ENCODE peak calls at places on chromosomes 16 and 17, in seven cellular contexts. F is right atrium auricular region, G is mucosa of descending colon, P is epithelial cell of esophagus, Y is spleen, K is fibroblast of the aortic adventitia, U is uterus. W is an unnamed sample.

GRCh38 chr17:81404557-81405165 is 9.4 kb downstream of the BAHCC1 start:
- DNase-seq in F (no peak), G (no peak), P (no peak), Y (no peak), K (no peak), U (no peak), W (no peak)

GRCh38 chr17:31424944-31425582 is 33.6 kb downstream of the RAB11FIP4 start:
- DNase-seq in F (no peak), G (peak), P (no peak), Y (peak), K (peak), U (no peak), W (peak)

GRCh38 chr17:36851230-36851629 is 86.0 kb upstream of the LHX1 start:
- DNase-seq in F (no peak), G (no peak), P (peak), Y (no peak), K (no peak), U (no peak), W (no peak)

GRCh38 chr17:11768106-11768505 is 169.8 kb downstream of the DNAH9 start:
- DNase-seq in F (no peak), G (no peak), P (no peak), Y (peak), K (no peak), U (no peak), W (no peak)

GRCh38 chr16:73743665-73744496 is 552.7 kb upstream of the PSMD7 start:
- DNase-seq in F (no peak), G (no peak), P (no peak), Y (no peak), K (no peak), U (no peak), W (no peak)

GRCh38 chr17:49525831-49526741 is 31.0 kb downstream of the NGFR start:
- DNase-seq in F (no peak), G (no peak), P (no peak), Y (peak), K (no peak), U (peak), W (peak)

GRCh38 chr16:20339744-20340143 is 12.4 kb upstream of the GP2 start:
- DNase-seq in F (no peak), G (no peak), P (no peak), Y (no peak), K (no peak), U (no peak), W (no peak)

GRCh38 chr16:50747206-50747956 is 5.5 kb downstream of the CYLD start:
- DNase-seq in F (no peak), G (no peak), P (peak), Y (no peak), K (peak), U (no peak), W (no peak)

GRCh38 chr16:58022601-58023371 is 2.8 kb upstream of the MMP15 start:
- DNase-seq in F (no peak), G (peak), P (peak), Y (peak), K (peak), U (peak), W (peak)

GRCh38 chr17:72336026-72336803 is 215.4 kb downstream of the SOX9 start:
- DNase-seq in F (no peak), G (no peak), P (no peak), Y (no peak), K (no peak), U (no peak), W (no peak)

GRCh38 chr17:41532947-41533570 is 5.0 kb upstream of the KRT19 start:
- DNase-seq in F (no peak), G (no peak), P (no peak), Y (no peak), K (no peak), U (no peak), W (peak)

GRCh38 chr17:60401819-60402218 is 9.9 kb upstream of the USP32 start:
- DNase-seq in F (no peak), G (no peak), P (no peak), Y (no peak), K (no peak), U (no peak), W (no peak)

GRCh38 chr16:75916431-75916830 is 190.1 kb upstream of the CPHXL start:
- DNase-seq in F (no peak), G (no peak), P (no peak), Y (no peak), K (no peak), U (no peak), W (no peak)

GRCh38 chr17:81406117-81406953 is 11.1 kb downstream of the BAHCC1 start:
- DNase-seq in F (no peak), G (no peak), P (no peak), Y (no peak), K (no peak), U (peak), W (no peak)

GRCh38 chr17:16962804-16963203 is 9.1 kb downstream of the TNFRSF13B start:
- DNase-seq in F (no peak), G (no peak), P (no peak), Y (no peak), K (no peak), U (no peak), W (no peak)

GRCh38 chr16:54246454-54246821 is 40.1 kb downstream of the IRX3 start:
- DNase-seq in F (peak), G (no peak), P (no peak), Y (no peak), K (no peak), U (no peak), W (no peak)

GRCh38 chr17:50627386-50627781 is 7.3 kb upstream of the ABCC3 start:
- DNase-seq in F (no peak), G (no peak), P (no peak), Y (no peak), K (no peak), U (no peak), W (no peak)

GRCh38 chr17:31803494-31804213 is 55.4 kb downstream of the COPRS start:
- DNase-seq in F (no peak), G (no peak), P (peak), Y (no peak), K (no peak), U (no peak), W (no peak)

GRCh38 chr17:7862692-7863437 is 5.1 kb downstream of the CYB5D1 start:
- DNase-seq in F (no peak), G (no peak), P (peak), Y (no peak), K (peak), U (peak), W (no peak)

GRCh38 chr17:76543482-76544122 is 3.8 kb downstream of the PRCD start:
- DNase-seq in F (no peak), G (no peak), P (no peak), Y (peak), K (no peak), U (no peak), W (peak)

GRCh38 chr17:50556803-50557202 is 3.7 kb upstream of the CACNA1G start:
- DNase-seq in F (no peak), G (no peak), P (no peak), Y (no peak), K (no peak), U (no peak), W (no peak)

GRCh38 chr17:7667616-7668406 is 17.1 kb downstream of the ATP1B2 start:
- DNase-seq in F (no peak), G (no peak), P (no peak), Y (no peak), K (no peak), U (no peak), W (no peak)

GRCh38 chr16:24291932-24292331 is 35.8 kb downstream of the CACNG3 start:
- DNase-seq in F (no peak), G (no peak), P (no peak), Y (no peak), K (no peak), U (no peak), W (no peak)

GRCh38 chr17:4573682-4574081 is 10.6 kb upstream of the SMTNL2 start:
- DNase-seq in F (no peak), G (peak), P (peak), Y (peak), K (no peak), U (no peak), W (no peak)

GRCh38 chr17:19537116-19537515 is 3.5 kb downstream of the SLC47A1 start:
- DNase-seq in F (no peak), G (no peak), P (no peak), Y (no peak), K (no peak), U (no peak), W (peak)

GRCh38 chr16:83040174-83040573 is 413.4 kb downstream of the CDH13 start:
- DNase-seq in F (no peak), G (no peak), P (peak), Y (no peak), K (no peak), U (no peak), W (no peak)

GRCh38 chr17:12391468-12391867 is 274.2 kb upstream of the MYOCD start:
- DNase-seq in F (no peak), G (no peak), P (no peak), Y (no peak), K (no peak), U (no peak), W (no peak)

GRCh38 chr17:5236871-5237540 is 2.3 kb upstream of the SCIMP start:
- DNase-seq in F (no peak), G (no peak), P (no peak), Y (no peak), K (no peak), U (no peak), W (no peak)

GRCh38 chr17:58641937-58642336 is 49.9 kb downstream of the TEX14 start:
- DNase-seq in F (no peak), G (no peak), P (peak), Y (no peak), K (no peak), U (no peak), W (no peak)
- TF ChIP-seq CTCF in F (no peak), G (no peak), P (no peak), Y (no peak), K (no peak), U (no peak), W (no peak)

GRCh38 chr16:2465653-2466415 is 5.3 kb upstream of the NTN3 start:
- DNase-seq in F (no peak), G (no peak), P (no peak), Y (no peak), K (no peak), U (no peak), W (no peak)
- TF ChIP-seq CTCF in F (no peak), G (no peak), P (peak), Y (no peak), K (peak), U (no peak), W (peak)

GRCh38 chr17:2867441-2868424 is 71.5 kb downstream of the RAP1GAP2 start:
- DNase-seq in F (no peak), G (no peak), P (peak), Y (no peak), K (peak), U (no peak), W (no peak)
- TF ChIP-seq CTCF in F (no peak), G (no peak), P (no peak), Y (no peak), K (peak), U (no peak), W (no peak)

GRCh38 chr16:84502075-84502474 is 2.4 kb downstream of the MEAK7 start:
- DNase-seq in F (no peak), G (no peak), P (peak), Y (peak), K (no peak), U (peak), W (peak)

GRCh38 chr16:84502581-84502980 is 1.9 kb downstream of the MEAK7 start:
- DNase-seq in F (no peak), G (no peak), P (peak), Y (no peak), K (peak), U (no peak), W (no peak)

GRCh38 chr16:84505249-84506156 is 1.0 kb upstream of the MEAK7 start:
- DNase-seq in F (no peak), G (peak), P (no peak), Y (peak), K (no peak), U (no peak), W (peak)

GRCh38 chr16:84503751-84504395 is 586 bp downstream of the MEAK7 start:
- DNase-seq in F (no peak), G (peak), P (peak), Y (peak), K (peak), U (no peak), W (peak)

GRCh38 chr16:84504420-84505248 is at the start of gene MEAK7:
- DNase-seq in F (peak), G (peak), P (peak), Y (peak), K (peak), U (peak), W (peak)
- TF ChIP-seq CTCF in F (no peak), G (no peak), P (no peak), Y (no peak), K (no peak), U (no peak), W (no peak)

GRCh38 chr16:55643161-55643970 is 12.4 kb upstream of the SLC6A2 start:
- DNase-seq in F (no peak), G (no peak), P (peak), Y (no peak), K (peak), U (no peak), W (no peak)
- TF ChIP-seq CTCF in F (no peak), G (no peak), P (no peak), Y (no peak), K (peak), U (no peak), W (peak)